ENCODE peak calls at places on chromosomes 1 and 21, in seven cellular contexts. J is naive thymus-derived CD4-positive, alpha-beta T cell; K is thoracic aorta; F is Ammon's horn; G is Calu3; B is activated T-helper 9 cell treated with anti-CD3 and anti-CD28 coated beads, Interleukin-2, amount 50 U/mL, for 16 hours; T is fibroblast of mammary gland. Q is an unnamed sample.

GRCh38 chr1:36352141-36352909 is 28.9 kb upstream of the EVA1B start:
- DNase-seq in F (no peak), T (peak), G (peak), J (no peak), K (no peak), B (no peak), Q (peak)

GRCh38 chr21:28066051-28066450 is 926.6 kb downstream of the LTN1 start:
- DNase-seq in K (no peak), G (no peak), B (no peak), J (no peak), T (peak), F (no peak), Q (no peak)

GRCh38 chr1:45669859-45670655 is 16.3 kb downstream of the GPBP1L1 start:
- DNase-seq in J (no peak), F (no peak), B (no peak), G (no peak), T (peak), K (no peak), Q (no peak)

GRCh38 chr1:154714638-154715037 is 106.7 kb upstream of the ADAR start:
- DNase-seq in K (no peak), G (peak), J (no peak), B (no peak), F (peak), T (peak), Q (no peak)

GRCh38 chr1:38964140-38964548 is 22.5 kb upstream of the RHBDL2 start:
- DNase-seq in B (no peak), T (no peak), K (no peak), J (peak), F (peak), G (peak), Q (no peak)

GRCh38 chr1:219555031-219555667 is 57.8 kb downstream of the ZC3H11B start:
- DNase-seq in T (peak), G (no peak), K (no peak), F (no peak), B (no peak), J (no peak), Q (no peak)

GRCh38 chr1:159532922-159533321 is 2.9 kb downstream of the OR10J5 start:
- DNase-seq in F (no peak), K (no peak), J (no peak), T (peak), G (no peak), B (no peak), Q (no peak)

GRCh38 chr21:26366781-26367180 is 196.2 kb upstream of the APP start:
- DNase-seq in B (no peak), T (peak), J (no peak), K (no peak), F (no peak), G (no peak), Q (peak)

GRCh38 chr1:211520641-211521040 is 28.7 kb upstream of the RD3 start:
- DNase-seq in B (no peak), F (no peak), G (peak), T (peak), K (no peak), J (no peak), Q (no peak)

GRCh38 chr21:14830307-14830706 is 234.5 kb downstream of the NRIP1 start:
- DNase-seq in G (no peak), J (no peak), F (no peak), T (no peak), K (no peak), B (no peak), Q (no peak)

GRCh38 chr1:193070395-193070753 is 11.0 kb downstream of the RO60 start:
- DNase-seq in B (no peak), G (no peak), J (no peak), F (no peak), T (no peak), K (no peak), Q (no peak)